ENCODE peak calls at places on chromosomes 1 and 21, in five cellular contexts. V is activated T-helper 2 cell treated with anti-CD3 and anti-CD28 coated beads, Interferon-gamma antibody, Interleukin-2, Interleukin-4, amounts not matched to agents 10 μg/mL and 5 μg/mL and 100 μg/mL, durations not matched to agents 14 hours and 24 hours and 36 hours; F is pancreas; C is T-helper 2 cell treated with Interferon-gamma antibody and Interleukin-4, amounts not matched to agents 5 μg/mL and 100 μg/mL, for 36 hours; X is stimulated activated CD8-positive, alpha-beta memory T cell treated with anti-CD3 and anti-CD28 coated beads, Interleukin-2, amount 100 ng/mL, for 48 hours. W is an unnamed sample.

GRCh38 chr1:96579639-96580038 is 141.9 kb upstream of the PTBP2 start:
- DNase-seq in V (no peak), F (no peak), C (no peak), X (no peak), W (no peak)

GRCh38 chr1:67230539-67230938 is 64.3 kb downstream of the IL23R start:
- DNase-seq in V (no peak), F (no peak), C (no peak), X (no peak), W (no peak)

GRCh38 chr1:216785760-216786159 is 62.5 kb upstream of the ESRRG start:
- DNase-seq in V (no peak), F (no peak), C (no peak), X (no peak), W (no peak)

GRCh38 chr1:38088366-38088765 is 41.8 kb upstream of the POU3F1 start:
- DNase-seq in V (no peak), F (no peak), C (no peak), X (no peak), W (no peak)

GRCh38 chr1:3584915-3585314 is 26.4 kb downstream of the MEGF6 start:
- DNase-seq in V (no peak), F (no peak), C (peak; percentile 15), X (peak; percentile 12), W (no peak)

GRCh38 chr1:206685256-206685748 is 597 bp downstream of the MAPKAPK2 start:
- DNase-seq in V (peak; percentile 33), F (peak; percentile 54), C (peak; percentile 43), X (peak; percentile 41), W (peak; percentile 19)

GRCh38 chr1:169879034-169879835 is 14.5 kb downstream of the SCYL3 start:
- DNase-seq in V (no peak), F (no peak), C (no peak), X (no peak), W (no peak)

GRCh38 chr21:37367758-37368535 is 1.4 kb downstream of the DYRK1A start:
- DNase-seq in V (peak; percentile 35), F (peak; percentile 50), C (peak; percentile 33), X (no peak), W (peak; percentile 31)

GRCh38 chr1:227069490-227069889 is 129.4 kb downstream of the COQ8A start:
- DNase-seq in V (no peak), F (no peak), C (no peak), X (no peak), W (no peak)

GRCh38 chr1:157994704-157995540 is 1.5 kb downstream of the KIRREL1 start:
- DNase-seq in V (no peak), F (no peak), C (no peak), X (no peak), W (no peak)

GRCh38 chr1:55526716-55527115 is 311.6 kb upstream of the USP24 start:
- DNase-seq in V (no peak), F (no peak), C (no peak), X (no peak), W (no peak)

W was measured in Kasumi-1.